ENCODE peak calls at places on chromosomes 5 and 9, in four cellular contexts. M, D, L and K are unnamed samples.

GRCh38 chr9:106587021-106587420 is 275.9 kb upstream of the ZNF462 start:
- DNase-seq in D (no peak), M (no peak), L (no peak), K (no peak)

GRCh38 chr5:151270599-151270998 is 17.6 kb downstream of the GM2A start:
- DNase-seq in L (peak), M (no peak), D (no peak), K (peak)

GRCh38 chr9:81083821-81084512 is 605.4 kb downstream of the TLE1 start:
- DNase-seq in L (peak), D (no peak), M (no peak), K (peak)

GRCh38 chr9:137411670-137412380 is 11.1 kb downstream of the EXD3 start:
- DNase-seq in D (no peak), L (peak), M (no peak), K (peak)

GRCh38 chr5:126884269-126884819 is 107.4 kb downstream of the LMNB1 start:
- DNase-seq in M (no peak), L (peak), D (no peak), K (peak)

GRCh38 chr5:174483411-174483810 is 241.0 kb upstream of the MSX2 start:
- DNase-seq in M (no peak), L (no peak), D (no peak), K (no peak)

GRCh38 chr5:172051643-172052362 is 45.4 kb upstream of the FBXW11 start:
- DNase-seq in M (no peak), D (no peak), L (no peak), K (no peak)

GRCh38 chr5:88838500-88838899 is 44.5 kb downstream of the MEF2C start:
- DNase-seq in M (no peak), D (no peak), L (no peak), K (no peak)

GRCh38 chr5:179955630-179956029 is 47.9 kb upstream of the TBC1D9B start:
- DNase-seq in L (no peak), D (no peak), M (no peak), K (no peak)

GRCh38 chr9:38423939-38424843 is at the start of gene IGFBPL1:
- DNase-seq in L (no peak), D (no peak), M (peak), K (peak)

GRCh38 chr5:66850354-66851075 is 254.3 kb downstream of the MAST4 start:
- DNase-seq in D (no peak), M (no peak), L (no peak), K (no peak)

GRCh38 chr5:112643339-112643971 is 94.2 kb upstream of the APC start:
- DNase-seq in L (no peak), D (no peak), M (no peak), K (no peak)

GRCh38 chr9:133569891-133570651 is 35.6 kb downstream of the ADAMTSL2 start:
- DNase-seq in M (no peak), L (no peak), D (no peak), K (no peak)

GRCh38 chr5:135235551-135236100 is 163.4 kb downstream of the MACROH2A1 start:
- DNase-seq in L (no peak), M (no peak), D (no peak), K (no peak)

GRCh38 chr5:131640043-131640856 is 5.2 kb upstream of the RAPGEF6 start:
- DNase-seq in L (peak), D (peak), M (no peak), K (no peak)

GRCh38 chr5:143515829-143516228 is 112.3 kb upstream of the NR3C1 start:
- DNase-seq in M (no peak), L (no peak), D (no peak), K (no peak)

GRCh38 chr9:26706223-26706622 is 186.4 kb downstream of the CAAP1 start:
- DNase-seq in D (no peak), L (no peak), M (no peak), K (no peak)

GRCh38 chr9:26775405-26775804 is 117.2 kb downstream of the CAAP1 start:
- DNase-seq in M (no peak), D (no peak), L (no peak), K (no peak)

GRCh38 chr9:81574399-81574798 is 114.9 kb downstream of the TLE1 start:
- DNase-seq in M (no peak), D (no peak), L (no peak), K (peak)

GRCh38 chr9:136913701-136914438 is 27.6 kb downstream of the TRAF2 start:
- DNase-seq in M (no peak), L (no peak), D (no peak), K (no peak)

GRCh38 chr5:38529955-38530644 is 26.3 kb downstream of the LIFR start:
- DNase-seq in L (no peak), M (no peak), D (no peak), K (no peak)

GRCh38 chr5:168743617-168744016 is 164.4 kb upstream of the PANK3 start:
- DNase-seq in M (no peak), D (no peak), L (no peak), K (no peak)

GRCh38 chr9:95506692-95507455 is 9.9 kb downstream of the PTCH1 start:
- DNase-seq in D (no peak), L (peak), M (no peak), K (peak)

GRCh38 chr5:149583394-149583793 is 2.1 kb downstream of the ARHGEF37 start:
- DNase-seq in L (no peak), M (no peak), D (no peak), K (peak)

GRCh38 chr5:151406322-151406947 is 41.0 kb upstream of the SLC36A1 start:
- DNase-seq in M (peak), D (no peak), L (peak), K (no peak)

GRCh38 chr9:134944351-134944802 is 26.7 kb upstream of the FCN1 start:
- DNase-seq in D (no peak), M (no peak), L (no peak), K (no peak)

GRCh38 chr5:7886849-7887460 is 18.0 kb downstream of the MTRR start:
- DNase-seq in L (no peak), M (no peak), D (no peak), K (peak)

GRCh38 chr9:73805111-73805510 is 653.4 kb downstream of the ANXA1 start:
- DNase-seq in M (no peak), L (no peak), D (no peak), K (peak)

GRCh38 chr9:137012694-137013570 is 15.1 kb downstream of the ABCA2 start:
- DNase-seq in L (no peak), D (no peak), M (no peak), K (no peak)

GRCh38 chr9:131818089-131818488 is 78.2 kb upstream of the RAPGEF1 start:
- DNase-seq in D (no peak), M (no peak), L (no peak), K (no peak)